ENCODE peak calls at places on chromosomes 3 and 15, in seven cellular contexts. One of them, this sample, is unnamed.

GRCh38 chr3:135992072-135992471 is 26.5 kb downstream of the PPP2R3A start:
- DNase-seq in CD8-positive, alpha-beta T cell: no peak
- DNase-seq in bronchial epithelial cell: peak; percentile 91
- DNase-seq in ovary: no peak
- DNase-seq in PC-9: no peak
- DNase-seq in thoracic aorta: peak; percentile 8
- DNase-seq in prostate gland: no peak
- DNase-seq in this sample: peak; percentile 50

GRCh38 chr3:111910806-111911205 is 51.7 kb downstream of the PHLDB2 start:
- DNase-seq in CD8-positive, alpha-beta T cell: no peak
- DNase-seq in bronchial epithelial cell: no peak
- DNase-seq in ovary: no peak
- DNase-seq in PC-9: no peak
- DNase-seq in thoracic aorta: no peak
- DNase-seq in prostate gland: no peak
- DNase-seq in this sample: no peak

GRCh38 chr3:99945328-99945995 is 127.8 kb downstream of the CMSS1 start:
- DNase-seq in CD8-positive, alpha-beta T cell: no peak
- DNase-seq in bronchial epithelial cell: no peak
- DNase-seq in ovary: no peak
- DNase-seq in PC-9: no peak
- DNase-seq in thoracic aorta: no peak
- DNase-seq in prostate gland: peak; percentile 30
- DNase-seq in this sample: peak; percentile 55

GRCh38 chr3:168197162-168197561 is 101.4 kb upstream of the GOLIM4 start:
- DNase-seq in CD8-positive, alpha-beta T cell: no peak
- DNase-seq in bronchial epithelial cell: peak; percentile 4
- DNase-seq in ovary: no peak
- DNase-seq in PC-9: no peak
- DNase-seq in thoracic aorta: no peak
- DNase-seq in prostate gland: no peak
- DNase-seq in this sample: no peak

GRCh38 chr3:177830411-177830849 is 633.1 kb upstream of the TBL1XR1 start:
- DNase-seq in CD8-positive, alpha-beta T cell: no peak
- DNase-seq in bronchial epithelial cell: peak; percentile 96
- DNase-seq in ovary: peak; percentile 28
- DNase-seq in PC-9: no peak
- DNase-seq in thoracic aorta: no peak
- DNase-seq in prostate gland: peak; percentile 46
- DNase-seq in this sample: peak; percentile 75

GRCh38 chr3:16290007-16290826 is 25.2 kb downstream of the OXNAD1 start:
- DNase-seq in CD8-positive, alpha-beta T cell: peak; percentile 64
- DNase-seq in bronchial epithelial cell: peak; percentile 45
- DNase-seq in ovary: peak; percentile 36
- DNase-seq in PC-9: peak; percentile 26
- DNase-seq in thoracic aorta: no peak
- DNase-seq in prostate gland: no peak
- DNase-seq in this sample: peak; percentile 11

GRCh38 chr3:14142567-14143270 is 17.9 kb downstream of the TMEM43 start:
- DNase-seq in CD8-positive, alpha-beta T cell: peak; percentile 68
- DNase-seq in bronchial epithelial cell: peak; percentile 43
- DNase-seq in ovary: no peak
- DNase-seq in PC-9: no peak
- DNase-seq in thoracic aorta: no peak
- DNase-seq in prostate gland: no peak
- DNase-seq in this sample: no peak

GRCh38 chr3:54891540-54891897 is 36.3 kb downstream of the LRTM1 start:
- DNase-seq in CD8-positive, alpha-beta T cell: no peak
- DNase-seq in bronchial epithelial cell: peak; percentile 96
- DNase-seq in ovary: peak; percentile 92
- DNase-seq in PC-9: peak; percentile 91
- DNase-seq in thoracic aorta: peak; percentile 19
- DNase-seq in prostate gland: peak; percentile 92
- DNase-seq in this sample: peak; percentile 88

GRCh38 chr15:85531083-85531482 is 150.7 kb downstream of the AKAP13 start:
- DNase-seq in CD8-positive, alpha-beta T cell: no peak
- DNase-seq in bronchial epithelial cell: no peak
- DNase-seq in ovary: no peak
- DNase-seq in PC-9: no peak
- DNase-seq in thoracic aorta: no peak
- DNase-seq in prostate gland: no peak
- DNase-seq in this sample: peak; percentile 5

GRCh38 chr3:141972394-141972793 is 96.0 kb downstream of the ATP1B3 start:
- DNase-seq in CD8-positive, alpha-beta T cell: no peak
- DNase-seq in bronchial epithelial cell: peak; percentile 37
- DNase-seq in ovary: no peak
- DNase-seq in PC-9: no peak
- DNase-seq in thoracic aorta: no peak
- DNase-seq in prostate gland: no peak
- DNase-seq in this sample: peak; percentile 41

GRCh38 chr3:49790626-49791411 is 4.5 kb upstream of the IP6K1 start:
- DNase-seq in CD8-positive, alpha-beta T cell: no peak
- DNase-seq in bronchial epithelial cell: peak; percentile 21
- DNase-seq in ovary: no peak
- DNase-seq in PC-9: no peak
- DNase-seq in thoracic aorta: no peak
- DNase-seq in prostate gland: no peak
- DNase-seq in this sample: no peak

GRCh38 chr3:49793486-49794085 is 6.1 kb downstream of the CDHR4 start:
- DNase-seq in CD8-positive, alpha-beta T cell: no peak
- DNase-seq in bronchial epithelial cell: no peak
- DNase-seq in ovary: no peak
- DNase-seq in PC-9: no peak
- DNase-seq in thoracic aorta: no peak
- DNase-seq in prostate gland: no peak
- DNase-seq in this sample: no peak

GRCh38 chr3:49794431-49794830 is 5.2 kb downstream of the CDHR4 start:
- DNase-seq in CD8-positive, alpha-beta T cell: no peak
- DNase-seq in bronchial epithelial cell: no peak
- DNase-seq in ovary: no peak
- DNase-seq in PC-9: no peak
- DNase-seq in thoracic aorta: no peak
- DNase-seq in prostate gland: no peak
- DNase-seq in this sample: no peak

GRCh38 chr3:49791571-49791970 is 5.2 kb upstream of the IP6K1 start:
- DNase-seq in CD8-positive, alpha-beta T cell: no peak
- DNase-seq in bronchial epithelial cell: no peak
- DNase-seq in ovary: no peak
- DNase-seq in PC-9: no peak
- DNase-seq in thoracic aorta: no peak
- DNase-seq in prostate gland: no peak
- DNase-seq in this sample: no peak

DNA sequence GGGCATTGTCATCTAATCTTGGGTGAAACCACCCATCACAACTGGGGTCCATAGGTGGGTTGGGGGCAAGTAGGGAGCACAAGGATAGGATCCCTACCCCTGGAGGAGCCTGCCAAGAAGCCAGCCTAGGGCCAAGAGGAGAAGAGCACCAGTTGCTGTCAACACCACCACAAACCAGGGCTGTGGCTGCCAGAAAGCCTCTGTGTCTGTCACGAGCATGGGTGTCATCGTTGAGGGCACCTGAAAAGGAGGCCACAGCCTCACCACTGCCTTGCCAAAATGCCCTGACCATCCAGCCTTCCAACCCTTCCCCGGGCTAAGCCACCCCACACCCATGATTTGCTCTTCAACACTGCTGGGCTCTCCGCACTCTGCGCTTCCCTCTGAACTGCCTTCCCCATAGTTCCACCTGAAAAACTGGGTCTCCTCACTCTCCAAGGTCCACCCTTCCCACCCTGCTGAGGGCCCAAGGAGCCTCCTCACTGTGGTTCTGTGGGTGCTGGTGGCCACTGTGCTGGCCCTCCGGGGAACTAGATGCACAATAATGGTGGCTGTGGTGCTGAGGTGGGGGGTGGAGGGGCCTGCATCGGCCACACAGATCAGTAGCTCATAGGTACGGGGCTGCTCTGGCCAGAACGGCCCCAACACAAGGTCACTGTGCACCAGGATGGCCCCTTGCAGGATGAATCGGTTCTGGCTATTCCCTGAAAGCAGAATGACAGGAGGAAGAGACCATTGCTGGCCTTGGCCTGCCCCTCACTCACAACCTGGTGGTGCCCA is 6.2 kb upstream of the IP6K1 start:
- DNase-seq in CD8-positive, alpha-beta T cell: no peak
- DNase-seq in bronchial epithelial cell: no peak
- DNase-seq in ovary: no peak
- DNase-seq in PC-9: no peak
- DNase-seq in thoracic aorta: no peak
- DNase-seq in prostate gland: no peak
- DNase-seq in this sample: no peak
- H3K36me3 ChIP-seq in CD8-positive, alpha-beta T cell: no peaks in the 10 kb centered on the region
- H3K36me3 ChIP-seq in bronchial epithelial cell: no peaks in the 10 kb centered on the region
- H3K36me3 ChIP-seq in ovary: no peaks in the 10 kb centered on the region
- H3K36me3 ChIP-seq in PC-9: no peaks in the 10 kb centered on the region
- H3K36me3 ChIP-seq in thoracic aorta: no peaks in the 10 kb centered on the region
- H3K36me3 ChIP-seq in prostate gland: no peaks in the 10 kb centered on the region
- H3K36me3 ChIP-seq in this sample: no peaks in the 10 kb centered on the region

GRCh38 chr3:46374755-46375154 is 4.0 kb downstream of the CCR5 start:
- DNase-seq in CD8-positive, alpha-beta T cell: no peak
- DNase-seq in bronchial epithelial cell: no peak
- DNase-seq in ovary: no peak
- DNase-seq in PC-9: no peak
- DNase-seq in thoracic aorta: no peak
- DNase-seq in prostate gland: no peak
- DNase-seq in this sample: no peak
- H3K27me3 ChIP-seq in CD8-positive, alpha-beta T cell: no peaks in the 10 kb centered on the region
- H3K27me3 ChIP-seq in bronchial epithelial cell: peaks cover 7% of the 10 kb centered on the region
- H3K27me3 ChIP-seq in ovary: no peaks in the 10 kb centered on the region
- H3K27me3 ChIP-seq in PC-9: no peaks in the 10 kb centered on the region
- H3K27me3 ChIP-seq in thoracic aorta: no peaks in the 10 kb centered on the region
- H3K27me3 ChIP-seq in prostate gland: no peaks in the 10 kb centered on the region
- H3K27me3 ChIP-seq in this sample: no peaks in the 10 kb centered on the region

GRCh38 chr3:137514853-137515252 is 249.3 kb upstream of the SOX14 start:
- DNase-seq in CD8-positive, alpha-beta T cell: no peak
- DNase-seq in bronchial epithelial cell: no peak
- DNase-seq in ovary: no peak
- DNase-seq in PC-9: no peak
- DNase-seq in thoracic aorta: no peak
- DNase-seq in prostate gland: no peak
- DNase-seq in this sample: no peak
- H3K36me3 ChIP-seq in CD8-positive, alpha-beta T cell: no peaks in the 10 kb centered on the region
- H3K36me3 ChIP-seq in bronchial epithelial cell: no peaks in the 10 kb centered on the region
- H3K36me3 ChIP-seq in ovary: no peaks in the 10 kb centered on the region
- H3K36me3 ChIP-seq in PC-9: no peaks in the 10 kb centered on the region
- H3K36me3 ChIP-seq in thoracic aorta: no peaks in the 10 kb centered on the region
- H3K36me3 ChIP-seq in prostate gland: no peaks in the 10 kb centered on the region
- H3K36me3 ChIP-seq in this sample: no peaks in the 10 kb centered on the region

DNA sequence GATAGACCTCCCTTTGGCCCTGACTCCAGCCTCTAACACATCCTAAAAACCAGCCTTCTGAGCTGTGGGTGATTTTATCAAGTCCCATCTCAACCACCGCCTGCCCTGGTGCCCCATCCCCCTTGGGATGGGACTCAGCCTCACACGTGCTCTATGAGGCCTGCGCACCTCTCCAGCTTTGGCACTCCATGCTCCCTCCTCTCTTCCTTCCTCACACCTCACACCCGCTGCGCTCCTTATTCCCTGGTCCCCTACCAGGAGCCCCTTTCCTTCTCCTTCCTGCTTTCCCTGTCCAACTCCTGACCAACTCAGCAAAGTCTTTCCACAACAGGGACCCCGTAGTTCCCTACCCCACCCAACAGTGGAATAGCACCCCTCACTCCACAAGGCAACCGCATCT is 18.4 kb upstream of the SLC6A1 start:
- DNase-seq in CD8-positive, alpha-beta T cell: no peak
- DNase-seq in bronchial epithelial cell: no peak
- DNase-seq in ovary: no peak
- DNase-seq in PC-9: no peak
- DNase-seq in thoracic aorta: no peak
- DNase-seq in prostate gland: no peak
- DNase-seq in this sample: no peak
- H3K27me3 ChIP-seq in CD8-positive, alpha-beta T cell: no peaks in the 10 kb centered on the region
- H3K27me3 ChIP-seq in bronchial epithelial cell: peaks cover 10% of the 10 kb centered on the region
- H3K27me3 ChIP-seq in ovary: no peaks in the 10 kb centered on the region
- H3K27me3 ChIP-seq in PC-9: peaks cover 95% of the 10 kb centered on the region
- H3K27me3 ChIP-seq in thoracic aorta: no peaks in the 10 kb centered on the region
- H3K27me3 ChIP-seq in prostate gland: peaks cover 7% of the 10 kb centered on the region
- H3K27me3 ChIP-seq in this sample: no peaks in the 10 kb centered on the region

DNA sequence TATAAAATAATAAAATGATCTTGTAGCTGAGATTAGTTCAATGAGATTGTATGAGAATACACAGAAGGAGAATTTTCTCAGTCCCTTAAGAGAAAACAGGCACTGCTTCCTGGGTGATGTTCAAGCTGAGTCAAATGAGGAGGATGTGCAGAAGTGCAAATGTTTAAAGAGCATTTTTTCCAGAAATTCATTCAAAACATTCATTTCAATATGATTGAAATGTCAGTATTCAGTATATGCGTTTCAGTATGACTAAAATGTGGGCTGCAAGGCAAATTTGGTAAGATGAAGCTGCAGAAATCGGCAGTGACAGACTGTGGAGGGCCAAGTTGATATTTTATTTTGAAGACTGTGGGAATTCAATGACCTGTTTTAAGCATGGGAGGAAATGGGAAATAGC is 19.3 kb upstream of the PYDC2 start:
- DNase-seq in CD8-positive, alpha-beta T cell: no peak
- DNase-seq in bronchial epithelial cell: no peak
- DNase-seq in ovary: no peak
- DNase-seq in PC-9: no peak
- DNase-seq in thoracic aorta: no peak
- DNase-seq in prostate gland: no peak
- DNase-seq in this sample: no peak
- H3K36me3 ChIP-seq in CD8-positive, alpha-beta T cell: no peaks in the 10 kb centered on the region
- H3K36me3 ChIP-seq in bronchial epithelial cell: no peaks in the 10 kb centered on the region
- H3K36me3 ChIP-seq in ovary: no peaks in the 10 kb centered on the region
- H3K36me3 ChIP-seq in PC-9: no peaks in the 10 kb centered on the region
- H3K36me3 ChIP-seq in thoracic aorta: no peaks in the 10 kb centered on the region
- H3K36me3 ChIP-seq in prostate gland: no peaks in the 10 kb centered on the region
- H3K36me3 ChIP-seq in this sample: no peaks in the 10 kb centered on the region

GRCh38 chr3:42489937-42490227 is 12.6 kb upstream of the VIPR1 start:
- DNase-seq in CD8-positive, alpha-beta T cell: no peak
- DNase-seq in bronchial epithelial cell: no peak
- DNase-seq in ovary: no peak
- DNase-seq in PC-9: no peak
- DNase-seq in thoracic aorta: no peak
- DNase-seq in prostate gland: peak; percentile 2
- DNase-seq in this sample: no peak

GRCh38 chr3:42489116-42489936 is 13.1 kb upstream of the VIPR1 start:
- DNase-seq in CD8-positive, alpha-beta T cell: no peak
- DNase-seq in bronchial epithelial cell: no peak
- DNase-seq in ovary: no peak
- DNase-seq in PC-9: no peak
- DNase-seq in thoracic aorta: no peak
- DNase-seq in prostate gland: peak; percentile 41
- DNase-seq in this sample: no peak

GRCh38 chr3:42491876-42492507 is 10.5 kb upstream of the VIPR1 start:
- DNase-seq in CD8-positive, alpha-beta T cell: no peak
- DNase-seq in bronchial epithelial cell: no peak
- DNase-seq in ovary: no peak
- DNase-seq in PC-9: no peak
- DNase-seq in thoracic aorta: no peak
- DNase-seq in prostate gland: peak; percentile 21
- DNase-seq in this sample: no peak

GRCh38 chr3:42488687-42489086 is 13.8 kb upstream of the VIPR1 start:
- DNase-seq in CD8-positive, alpha-beta T cell: no peak
- DNase-seq in bronchial epithelial cell: no peak
- DNase-seq in ovary: no peak
- DNase-seq in PC-9: no peak
- DNase-seq in thoracic aorta: no peak
- DNase-seq in prostate gland: no peak
- DNase-seq in this sample: no peak

GRCh38 chr3:42490243-42490642 is 12.2 kb upstream of the VIPR1 start:
- DNase-seq in CD8-positive, alpha-beta T cell: no peak
- DNase-seq in bronchial epithelial cell: peak; percentile 90
- DNase-seq in ovary: no peak
- DNase-seq in PC-9: peak; percentile 90
- DNase-seq in thoracic aorta: no peak
- DNase-seq in prostate gland: peak; percentile 94
- DNase-seq in this sample: peak; percentile 72
- H3K27me3 ChIP-seq in CD8-positive, alpha-beta T cell: no peaks in the 10 kb centered on the region
- H3K27me3 ChIP-seq in bronchial epithelial cell: no peaks in the 10 kb centered on the region
- H3K27me3 ChIP-seq in ovary: no peaks in the 10 kb centered on the region
- H3K27me3 ChIP-seq in PC-9: no peaks in the 10 kb centered on the region
- H3K27me3 ChIP-seq in thoracic aorta: no peaks in the 10 kb centered on the region
- H3K27me3 ChIP-seq in prostate gland: no peaks in the 10 kb centered on the region
- H3K27me3 ChIP-seq in this sample: no peaks in the 10 kb centered on the region